ENCODE peak calls at places on chromosomes 13 and 19, in four cellular contexts. Y is SK-N-SH, O is HepG2, K is GM12878. D is an unnamed sample.

GRCh38 chr13:31638577-31638976 is 100.7 kb upstream of the RXFP2 start:
- DNase-seq in Y (no peak), O (no peak), K (no peak), D (no peak)

GRCh38 chr13:47117268-47117667 is 220.4 kb upstream of the HTR2A start:
- DNase-seq in Y (no peak), O (no peak), K (no peak), D (no peak)

GRCh38 chr13:25927966-25928365 is 123.8 kb downstream of the SHISA2 start:
- DNase-seq in Y (no peak), O (no peak), K (no peak), D (no peak)

GRCh38 chr13:24081388-24081787 is 79.1 kb upstream of the SPATA13 start:
- DNase-seq in Y (no peak), O (no peak), K (no peak), D (no peak)

GRCh38 chr13:106337096-106337495 is 198.4 kb downstream of the EFNB2 start:
- DNase-seq in Y (no peak), O (no peak), K (no peak), D (no peak)

GRCh38 chr13:32734511-32734910 is 148.3 kb downstream of the PDS5B start:
- DNase-seq in Y (no peak), O (no peak), K (no peak), D (peak)

GRCh38 chr19:45568732-45569131 is 15.9 kb downstream of the OPA3 start:
- DNase-seq in Y (no peak), O (no peak), K (no peak), D (peak)

GRCh38 chr13:46666727-46667456 is 113.9 kb downstream of the LRCH1 start:
- DNase-seq in Y (no peak), O (no peak), K (no peak), D (no peak)

GRCh38 chr13:28138756-28139470 is 568 bp downstream of the PAN3 start:
- DNase-seq in Y (peak), O (peak), K (peak), D (peak)

GRCh38 chr19:8924283-8924682 is 85.9 kb downstream of the MUC16 start:
- DNase-seq in Y (no peak), O (no peak), K (no peak), D (no peak)

GRCh38 chr19:8926341-8926740 is 83.9 kb downstream of the MUC16 start:
- DNase-seq in Y (no peak), O (no peak), K (no peak), D (no peak)

DNA sequence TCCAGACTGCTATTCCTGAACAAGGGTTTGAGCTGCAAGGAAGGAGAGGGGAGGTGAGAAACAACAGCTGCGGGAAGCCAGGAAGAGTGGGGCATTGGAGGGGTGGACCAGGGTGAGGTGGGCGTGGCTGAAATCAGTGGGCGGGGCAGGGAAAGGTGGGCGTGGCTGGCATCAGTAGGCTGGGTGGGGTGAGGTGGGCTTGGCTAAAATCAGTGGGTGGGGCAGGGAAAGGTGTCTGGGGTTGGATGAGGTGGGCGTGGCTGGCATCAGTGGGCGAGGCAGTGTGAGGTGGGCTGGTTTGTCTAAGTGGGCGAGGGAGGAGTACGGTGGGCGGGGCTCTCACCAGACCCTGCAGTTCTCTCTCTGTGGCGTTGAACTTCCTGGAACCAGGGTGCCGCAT is 87.6 kb downstream of the MUC16 start:
- DNase-seq in Y (no peak), O (no peak), K (no peak), D (no peak)
- TF ChIP-seq PBX3 in Y (no peak), O (no peak), K (no peak), D (no peak)

DNA sequence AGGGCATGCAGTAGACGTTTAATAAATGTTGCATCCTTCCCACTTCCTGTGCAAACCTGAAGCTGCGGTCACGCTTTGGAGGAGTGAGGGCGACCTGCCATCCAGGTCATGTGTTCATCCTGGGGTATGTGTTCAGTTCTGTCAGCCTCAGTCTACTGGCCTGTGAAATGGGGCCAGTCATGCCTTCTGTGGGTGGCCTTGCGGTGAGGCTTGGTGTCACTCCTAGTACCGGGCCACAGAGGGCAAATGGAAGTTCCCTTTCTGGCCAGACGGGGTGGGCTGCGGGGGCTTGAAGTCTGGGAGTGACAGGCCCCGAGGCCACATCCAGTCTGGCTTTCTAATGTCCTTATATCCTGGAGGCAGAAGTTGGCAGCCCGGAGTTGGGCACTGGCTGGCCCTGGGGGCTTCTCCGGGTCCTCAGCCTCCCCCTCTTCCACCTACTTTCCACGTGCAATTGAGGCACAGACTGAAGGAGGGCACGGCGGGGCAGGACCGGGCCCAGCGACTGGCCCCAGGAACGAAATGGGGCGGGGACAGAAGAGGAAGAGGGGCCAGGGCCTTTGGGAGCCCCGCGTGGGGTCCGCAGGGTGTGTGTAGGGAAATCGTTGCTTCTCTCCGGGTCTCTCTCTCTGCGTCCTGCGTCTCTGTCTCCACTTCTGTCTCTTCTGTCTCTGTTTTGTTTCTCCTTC is 11.1 kb downstream of the PDE4A start:
- DNase-seq in Y (peak), O (no peak), K (peak), D (no peak)
- TF ChIP-seq PBX3 in Y (no peak), O (no peak), K (peak), D (no peak)

DNA sequence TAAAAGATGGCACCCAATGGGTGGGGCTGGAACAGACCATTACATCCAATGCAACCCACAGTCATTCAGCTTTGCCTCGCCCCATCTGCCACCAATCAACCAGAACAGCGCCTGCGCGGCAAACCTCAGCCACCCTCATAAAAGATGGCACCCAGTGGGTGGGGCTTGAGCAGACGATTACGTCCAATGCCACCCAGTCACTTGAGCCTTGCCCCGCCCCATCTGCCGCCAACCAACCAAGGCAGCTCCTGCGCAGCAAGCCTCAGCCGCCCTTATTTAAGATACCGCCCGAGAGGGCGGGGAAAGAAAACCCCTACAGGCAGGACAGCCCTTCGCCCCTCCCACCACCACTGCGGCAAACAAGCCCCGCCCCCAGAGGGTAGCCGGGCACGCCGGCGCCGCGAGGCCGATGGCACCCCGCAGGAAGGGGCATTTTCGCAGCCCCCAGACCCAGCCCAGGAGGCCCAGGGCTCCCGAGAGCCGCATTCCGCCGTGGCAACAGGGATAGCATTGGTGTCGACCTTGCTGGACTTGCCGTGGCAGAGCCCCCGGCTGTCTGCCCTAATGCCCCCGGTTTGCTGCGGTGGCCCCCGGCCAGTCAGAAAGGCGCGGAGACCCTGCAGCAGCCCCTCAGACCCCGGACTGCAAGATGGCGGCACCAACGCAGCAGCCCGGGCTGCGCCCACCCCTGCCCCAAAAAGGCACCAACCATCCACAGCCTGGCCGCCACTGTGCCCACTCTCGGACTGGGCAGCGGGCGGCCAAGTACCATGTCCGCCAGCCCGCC is 668 bp downstream of the PEG3 start:
- DNase-seq in Y (peak), O (peak), K (no peak), D (no peak)
- TF ChIP-seq PBX3 in Y (no peak), O (peak), K (no peak), D (no peak)

GRCh38 chr19:48837586-48838191 is 1.4 kb upstream of the HSD17B14 start:
- DNase-seq in Y (no peak), O (no peak), K (no peak), D (no peak)

GRCh38 chr19:48836089-48837017 is at the start of gene HSD17B14:
- DNase-seq in Y (peak), O (no peak), K (no peak), D (peak)

GRCh38 chr19:48833977-48834376 is 2.3 kb downstream of the HSD17B14 start:
- DNase-seq in Y (no peak), O (no peak), K (no peak), D (no peak)

GRCh38 chr19:48835734-48836088 is 580 bp downstream of the HSD17B14 start:
- DNase-seq in Y (peak), O (peak), K (peak), D (peak)

DNA sequence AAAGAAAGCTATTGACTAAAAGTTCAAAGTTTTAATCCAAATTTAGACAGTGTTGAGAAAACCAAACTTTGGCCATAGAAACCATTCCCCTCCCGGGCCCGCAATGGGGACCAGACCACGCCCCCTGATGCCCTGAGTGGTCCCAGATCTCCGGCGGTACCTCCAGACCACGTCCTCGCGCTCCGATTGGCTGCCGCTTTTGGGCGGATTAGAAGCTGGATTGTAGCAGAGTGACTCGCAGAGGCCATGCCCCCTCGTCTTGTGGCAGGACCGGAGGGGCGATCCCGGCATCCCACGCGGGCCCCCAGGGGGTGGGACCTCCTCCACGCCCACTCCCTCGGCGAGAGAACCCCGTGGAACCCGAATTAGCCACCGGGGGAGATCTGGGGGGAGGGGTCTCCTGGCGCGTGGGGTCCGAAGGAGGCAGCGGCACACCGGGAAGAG is 812 bp upstream of the HSD17B14 start:
- DNase-seq in Y (peak), O (no peak), K (peak), D (peak)
- TF ChIP-seq PBX3 in Y (no peak), O (no peak), K (no peak), D (no peak)

DNA sequence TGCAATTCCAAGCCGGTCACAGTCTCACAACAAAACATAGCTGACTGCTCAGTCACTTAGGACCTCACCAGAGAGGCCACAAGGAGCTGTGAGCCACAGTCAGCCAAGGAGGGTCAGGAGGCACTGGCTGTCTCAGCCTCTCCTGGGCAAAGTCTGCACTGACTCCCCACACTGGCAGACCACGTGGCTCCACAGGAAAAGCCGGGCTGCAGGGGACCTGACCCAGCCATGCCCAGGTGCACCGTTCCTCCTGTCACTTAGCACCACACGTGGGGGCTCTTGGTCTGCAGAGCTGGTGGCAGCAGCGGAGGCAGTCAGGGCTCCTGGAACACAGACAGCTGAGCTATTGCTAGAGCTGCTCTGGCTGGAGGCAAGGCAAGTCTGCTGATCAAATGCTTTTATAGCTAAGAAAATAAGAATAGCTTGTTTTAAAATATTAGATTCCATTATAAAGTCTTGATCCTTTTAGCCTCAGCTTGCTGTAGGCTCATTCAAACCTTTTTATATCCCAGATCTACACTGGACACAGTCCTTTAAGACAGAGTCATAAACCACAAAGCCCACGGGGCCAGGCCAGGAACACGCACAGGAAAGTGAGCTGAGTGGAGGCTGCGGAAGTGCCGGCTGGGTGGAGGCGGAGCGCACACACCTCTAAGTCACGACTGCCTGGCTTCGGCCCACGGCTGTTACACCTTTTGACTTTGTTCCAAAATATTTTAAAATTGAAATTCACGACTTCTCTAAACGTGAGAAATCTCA is 744.1 kb downstream of the UQCRFS1 start:
- DNase-seq in Y (no peak), O (no peak), K (no peak), D (no peak)
- TF ChIP-seq PBX3 in Y (no peak), O (no peak), K (no peak), D (no peak)

DNA sequence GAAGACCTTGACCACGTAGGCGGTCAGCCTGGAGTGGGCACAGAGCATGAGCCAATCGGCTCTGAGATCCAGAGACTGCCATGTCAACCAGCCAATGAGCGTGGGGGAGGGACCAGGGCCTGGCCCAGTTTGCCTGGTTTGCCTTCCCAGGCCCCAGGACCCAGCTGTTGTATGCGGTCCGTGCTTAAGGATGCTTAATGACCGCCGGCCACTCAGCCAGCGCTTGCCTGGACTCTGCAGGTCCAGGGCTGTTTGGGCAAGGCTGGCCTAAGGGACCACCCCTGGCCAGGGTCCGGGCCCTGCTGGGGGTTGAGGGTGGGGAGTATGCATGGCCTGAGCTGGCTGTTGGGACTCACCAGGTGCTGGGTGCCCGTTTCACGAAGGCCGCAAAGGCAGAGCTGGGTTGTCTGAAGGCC is 23.1 kb upstream of the TNFSF14 start:
- DNase-seq in Y (no peak), O (no peak), K (no peak), D (peak)
- TF ChIP-seq PBX3 in Y (peak), O (no peak), K (peak), D (no peak)

D was measured in A549.